ENCODE peak calls at places on chromosomes 13 and 19, in six cellular contexts. One of them, this sample, is unnamed.
A peak's percentile ranks its signal among the peaks of the same experiment; 100 is the strongest.

GRCh38 chr13:102236830-102237621 is 164.8 kb downstream of the FGF14 start:
- DNase-seq in WTC11: no peak
- DNase-seq in H1: no peak
- DNase-seq in A549: no peak
- DNase-seq in K562: no peak
- DNase-seq in endothelial cell of umbilical vein: no peak
- DNase-seq in this sample: no peak

GRCh38 chr19:47100290-47100689 is 13.3 kb downstream of the ZC3H4 start:
- DNase-seq in H1: no peak
- DNase-seq in WTC11: no peak
- DNase-seq in K562: peak; percentile 18
- DNase-seq in endothelial cell of umbilical vein: no peak
- DNase-seq in A549: no peak
- DNase-seq in this sample: no peak

GRCh38 chr13:76884167-76884566 is 2.0 kb downstream of the KCTD12 start:
- DNase-seq in endothelial cell of umbilical vein: peak; percentile 79
- DNase-seq in A549: no peak
- DNase-seq in WTC11: peak; percentile 59
- DNase-seq in K562: no peak
- DNase-seq in H1: no peak
- DNase-seq in this sample: no peak

GRCh38 chr13:98529171-98529570 is 47.7 kb downstream of the STK24 start:
- DNase-seq in A549: no peak
- DNase-seq in WTC11: no peak
- DNase-seq in endothelial cell of umbilical vein: no peak
- DNase-seq in H1: no peak
- DNase-seq in K562: no peak
- DNase-seq in this sample: no peak

GRCh38 chr13:50732712-50733111 is 110.8 kb downstream of the DLEU7 start:
- DNase-seq in A549: no peak
- DNase-seq in WTC11: no peak
- DNase-seq in H1: no peak
- DNase-seq in K562: no peak
- DNase-seq in endothelial cell of umbilical vein: peak; percentile 18
- DNase-seq in this sample: no peak

GRCh38 chr13:48412881-48413351 is at the start of gene LPAR6:
- DNase-seq in WTC11: no peak
- DNase-seq in K562: no peak
- DNase-seq in A549: no peak
- DNase-seq in H1: no peak
- DNase-seq in endothelial cell of umbilical vein: peak; percentile 88
- DNase-seq in this sample: peak; percentile 95

GRCh38 chr19:3503036-3503572 is 2.6 kb upstream of the DOHH start:
- DNase-seq in H1: no peak
- DNase-seq in A549: no peak
- DNase-seq in WTC11: no peak
- DNase-seq in endothelial cell of umbilical vein: no peak
- DNase-seq in K562: peak; percentile 82
- DNase-seq in this sample: no peak

GRCh38 chr19:15666883-15667282 is 6.0 kb upstream of the CYP4F12 start:
- DNase-seq in H1: no peak
- DNase-seq in K562: no peak
- DNase-seq in endothelial cell of umbilical vein: no peak
- DNase-seq in A549: no peak
- DNase-seq in WTC11: no peak
- DNase-seq in this sample: no peak

GRCh38 chr19:10936661-10937084 is 8.1 kb downstream of the TIMM29 start:
- DNase-seq in K562: peak; percentile 83
- DNase-seq in WTC11: peak; percentile 59
- DNase-seq in H1: no peak
- DNase-seq in endothelial cell of umbilical vein: peak; percentile 86
- DNase-seq in A549: peak; percentile 56
- DNase-seq in this sample: peak; percentile 76

GRCh38 chr13:113532156-113532806 is 41.8 kb upstream of the DCUN1D2 start:
- DNase-seq in H1: peak; percentile 58
- DNase-seq in A549: no peak
- DNase-seq in endothelial cell of umbilical vein: no peak
- DNase-seq in WTC11: peak; percentile 70
- DNase-seq in K562: no peak
- DNase-seq in this sample: no peak

GRCh38 chr19:33749619-33750175 is 47.0 kb upstream of the KCTD15 start:
- DNase-seq in WTC11: no peak
- DNase-seq in K562: no peak
- DNase-seq in A549: no peak
- DNase-seq in endothelial cell of umbilical vein: no peak
- DNase-seq in H1: no peak
- DNase-seq in this sample: no peak

GRCh38 chr13:29946093-29946492 is 95.7 kb upstream of the UBL3 start:
- DNase-seq in A549: no peak
- DNase-seq in endothelial cell of umbilical vein: no peak
- DNase-seq in H1: no peak
- DNase-seq in K562: no peak
- DNase-seq in WTC11: no peak
- DNase-seq in this sample: no peak

GRCh38 chr13:51341232-51341631 is 1.7 kb downstream of the SERPINE3 start:
- DNase-seq in endothelial cell of umbilical vein: no peak
- DNase-seq in A549: no peak
- DNase-seq in K562: no peak
- DNase-seq in WTC11: no peak
- DNase-seq in H1: no peak
- DNase-seq in this sample: no peak

GRCh38 chr19:18998276-18998675 is 35.0 kb downstream of the SUGP2 start:
- DNase-seq in K562: no peak
- DNase-seq in WTC11: no peak
- DNase-seq in endothelial cell of umbilical vein: no peak
- DNase-seq in H1: no peak
- DNase-seq in A549: no peak
- DNase-seq in this sample: no peak

GRCh38 chr19:1618157-1619093 is 13.2 kb upstream of the UQCR11 start:
- DNase-seq in A549: peak; percentile 72
- DNase-seq in H1: peak; percentile 73
- DNase-seq in K562: peak; percentile 47
- DNase-seq in WTC11: peak; percentile 72
- DNase-seq in endothelial cell of umbilical vein: no peak
- DNase-seq in this sample: peak; percentile 41

GRCh38 chr13:93614776-93615175 is 388.2 kb downstream of the GPC6 start:
- DNase-seq in A549: no peak
- DNase-seq in endothelial cell of umbilical vein: no peak
- DNase-seq in WTC11: no peak
- DNase-seq in K562: no peak
- DNase-seq in H1: no peak
- DNase-seq in this sample: no peak

GRCh38 chr19:991174-991931 is 7.2 kb downstream of the WDR18 start:
- DNase-seq in endothelial cell of umbilical vein: no peak
- DNase-seq in WTC11: peak; percentile 91
- DNase-seq in H1: peak; percentile 86
- DNase-seq in A549: no peak
- DNase-seq in K562: peak; percentile 81
- DNase-seq in this sample: no peak

GRCh38 chr13:75417647-75418046 is 64.3 kb downstream of the TBC1D4 start:
- DNase-seq in H1: no peak
- DNase-seq in K562: no peak
- DNase-seq in WTC11: no peak
- DNase-seq in A549: no peak
- DNase-seq in endothelial cell of umbilical vein: no peak
- DNase-seq in this sample: no peak

GRCh38 chr19:13665125-13665903 is 99.0 kb upstream of the MRI1 start:
- DNase-seq in WTC11: no peak
- DNase-seq in H1: no peak
- DNase-seq in endothelial cell of umbilical vein: no peak
- DNase-seq in K562: no peak
- DNase-seq in A549: no peak
- DNase-seq in this sample: no peak

GRCh38 chr19:57671124-57671895 is 2.6 kb downstream of the ZSCAN4 start:
- DNase-seq in A549: no peak
- DNase-seq in H1: no peak
- DNase-seq in WTC11: no peak
- DNase-seq in K562: no peak
- DNase-seq in endothelial cell of umbilical vein: no peak
- DNase-seq in this sample: no peak

GRCh38 chr19:368624-369020 is 24.0 kb upstream of the MIER2 start:
- DNase-seq in A549: no peak
- DNase-seq in K562: no peak
- DNase-seq in WTC11: no peak
- DNase-seq in H1: no peak
- DNase-seq in endothelial cell of umbilical vein: no peak
- DNase-seq in this sample: no peak

GRCh38 chr19:33394006-33394722 is 20.7 kb downstream of the CEBPG start:
- DNase-seq in A549: no peak
- DNase-seq in WTC11: no peak
- DNase-seq in K562: no peak
- DNase-seq in endothelial cell of umbilical vein: no peak
- DNase-seq in H1: no peak
- DNase-seq in this sample: peak; percentile 55

GRCh38 chr13:43522788-43523187 is 264.0 kb downstream of the ENOX1 start:
- DNase-seq in endothelial cell of umbilical vein: no peak
- DNase-seq in A549: no peak
- DNase-seq in K562: no peak
- DNase-seq in H1: no peak
- DNase-seq in WTC11: no peak
- DNase-seq in this sample: no peak

GRCh38 chr13:97116754-97117153 is 105.4 kb upstream of the MBNL2 start:
- DNase-seq in K562: no peak
- DNase-seq in WTC11: no peak
- DNase-seq in A549: no peak
- DNase-seq in H1: no peak
- DNase-seq in endothelial cell of umbilical vein: peak; percentile 69
- DNase-seq in this sample: no peak
- TF ChIP-seq JUN in K562: no peak
- TF ChIP-seq JUN in WTC11: no peak
- TF ChIP-seq JUN in A549: no peak
- TF ChIP-seq JUN in H1: no peak
- TF ChIP-seq JUN in endothelial cell of umbilical vein: peak; percentile 22
- TF ChIP-seq JUN in this sample: no peak

GRCh38 chr19:41795031-41795461 is 1.3 kb upstream of the CEACAM3 start:
- DNase-seq in H1: peak; percentile 66
- DNase-seq in A549: peak; percentile 49
- DNase-seq in endothelial cell of umbilical vein: peak; percentile 36
- DNase-seq in WTC11: peak; percentile 76
- DNase-seq in K562: peak; percentile 61
- DNase-seq in this sample: peak; percentile 29
- TF ChIP-seq JUN in H1: no peak
- TF ChIP-seq JUN in A549: no peak
- TF ChIP-seq JUN in endothelial cell of umbilical vein: no peak
- TF ChIP-seq JUN in WTC11: no peak
- TF ChIP-seq JUN in K562: no peak
- TF ChIP-seq JUN in this sample: no peak

GRCh38 chr19:21574607-21575006 is 69.2 kb downstream of the ZNF429 start:
- DNase-seq in H1: no peak
- DNase-seq in A549: no peak
- DNase-seq in WTC11: no peak
- DNase-seq in K562: no peak
- DNase-seq in endothelial cell of umbilical vein: no peak
- DNase-seq in this sample: no peak

GRCh38 chr19:21569497-21569870 is 64.1 kb downstream of the ZNF429 start:
- DNase-seq in WTC11: no peak
- DNase-seq in A549: no peak
- DNase-seq in K562: no peak
- DNase-seq in endothelial cell of umbilical vein: no peak
- DNase-seq in H1: no peak
- DNase-seq in this sample: no peak

GRCh38 chr19:21566073-21566472 is 60.7 kb downstream of the ZNF429 start:
- DNase-seq in WTC11: no peak
- DNase-seq in endothelial cell of umbilical vein: no peak
- DNase-seq in K562: peak; percentile 12
- DNase-seq in A549: no peak
- DNase-seq in H1: no peak
- DNase-seq in this sample: no peak

GRCh38 chr19:21571316-21571715 is 65.9 kb downstream of the ZNF429 start:
- DNase-seq in WTC11: no peak
- DNase-seq in endothelial cell of umbilical vein: no peak
- DNase-seq in H1: no peak
- DNase-seq in K562: no peak
- DNase-seq in A549: no peak
- DNase-seq in this sample: no peak

DNA sequence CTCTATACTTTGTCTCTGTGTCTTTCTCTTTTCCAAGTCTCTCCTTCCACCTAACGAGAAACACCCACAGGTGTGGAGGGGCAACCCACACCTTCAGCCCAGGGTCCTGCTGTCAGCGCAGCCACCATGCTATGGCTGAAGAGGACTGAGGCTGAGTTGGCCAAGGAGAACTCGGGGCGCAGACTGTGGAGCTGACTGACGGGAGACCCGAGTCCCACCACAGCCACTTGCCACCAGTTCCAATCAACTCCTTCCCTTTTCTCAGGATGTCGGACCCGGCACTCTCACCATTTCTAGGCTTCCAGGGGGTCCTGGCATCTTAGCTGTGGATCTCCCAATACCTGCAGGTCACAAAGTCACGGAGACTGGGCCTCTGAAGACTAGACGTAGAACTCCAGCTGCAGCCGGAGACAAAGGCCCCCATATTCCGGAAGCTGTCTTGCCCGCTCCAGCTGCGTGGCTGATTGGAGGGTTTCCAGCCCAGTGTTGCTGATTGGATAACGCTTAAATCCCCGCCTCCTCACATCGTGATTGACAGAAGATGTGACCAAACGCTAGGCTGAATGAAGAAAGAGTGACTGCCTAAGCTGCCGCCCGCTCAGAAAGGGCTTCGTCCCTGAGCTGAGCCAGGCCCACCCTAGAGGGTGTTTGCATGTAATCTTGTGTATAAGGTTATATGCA is 63.6 kb downstream of the ZNF429 start:
- DNase-seq in WTC11: no peak
- DNase-seq in K562: no peak
- DNase-seq in A549: no peak
- DNase-seq in endothelial cell of umbilical vein: no peak
- DNase-seq in H1: no peak
- DNase-seq in this sample: no peak
- TF ChIP-seq JUN in WTC11: no peak
- TF ChIP-seq JUN in K562: no peak
- TF ChIP-seq JUN in A549: no peak
- TF ChIP-seq JUN in endothelial cell of umbilical vein: no peak
- TF ChIP-seq JUN in H1: no peak
- TF ChIP-seq JUN in this sample: no peak

DNA sequence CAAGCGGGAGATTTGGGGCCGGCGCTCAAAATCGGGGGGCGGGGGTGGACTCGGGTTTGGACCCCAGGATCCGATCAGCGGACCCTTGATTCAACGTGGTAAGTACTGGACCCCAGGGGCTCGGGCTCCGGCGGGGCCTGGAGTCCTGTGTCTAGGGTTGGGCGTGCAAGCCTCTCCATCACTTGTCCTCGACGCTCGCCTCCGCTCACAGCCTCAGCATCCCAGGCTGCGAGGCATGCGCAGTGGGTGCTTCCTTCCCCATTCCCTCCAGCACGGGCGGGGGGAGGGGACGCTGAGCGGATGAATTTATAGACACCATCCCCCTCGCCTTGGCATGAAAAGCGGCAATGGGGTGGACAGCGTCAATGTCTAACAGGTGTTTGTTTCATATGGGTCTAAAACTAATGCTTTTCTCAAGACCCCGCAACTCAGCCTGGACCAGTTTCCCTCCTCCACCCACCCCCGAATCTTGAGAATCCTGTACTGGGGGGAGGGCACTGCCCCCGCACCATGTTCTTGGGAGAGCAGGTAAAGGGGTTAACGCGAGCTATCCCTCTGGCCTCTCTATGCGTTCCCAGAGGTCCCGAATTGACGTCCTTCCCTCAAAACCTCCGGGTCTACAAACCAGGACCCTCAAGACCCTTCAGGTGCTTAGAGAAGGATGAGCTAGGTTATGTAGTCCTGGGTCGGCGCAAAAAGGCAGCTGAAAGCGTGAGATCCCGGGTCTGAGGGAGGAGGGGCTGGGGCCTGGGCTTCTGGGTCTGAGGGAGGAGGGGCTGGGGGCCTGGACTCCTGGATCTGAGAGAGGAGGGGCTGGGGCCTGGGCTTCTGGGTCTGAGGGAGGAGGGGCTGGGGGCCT is 556 bp downstream of the CPT1C start:
- DNase-seq in K562: no peak
- DNase-seq in WTC11: peak; percentile 77
- DNase-seq in endothelial cell of umbilical vein: peak; percentile 76
- DNase-seq in H1: peak; percentile 84
- DNase-seq in A549: no peak
- DNase-seq in this sample: no peak
- TF ChIP-seq JUN in K562: no peak
- TF ChIP-seq JUN in WTC11: no peak
- TF ChIP-seq JUN in endothelial cell of umbilical vein: no peak
- TF ChIP-seq JUN in H1: no peak
- TF ChIP-seq JUN in A549: no peak
- TF ChIP-seq JUN in this sample: no peak

This sample was measured in HepG2.